ENCODE peak calls at places on chromosomes 16 and 17, in ten cellular contexts. H is fibroblast of the conjunctiva; W is T47D; G is stimulated activated CD8-positive, alpha-beta memory T cell treated with anti-CD3 and anti-CD28 coated beads, Interleukin-15, amount 100 ng/mL, for 48 hours; N is HCEC 1CT; Z is NCI-H1930; F is HEK293T; M is iPS-NIHi11; T is HFF-Myc; R is GDM1. B is an unnamed sample.

GRCh38 chr16:27515874-27516353 is 33.8 kb downstream of the GTF3C1 start:
- DNase-seq in H (no peak), W (peak), G (no peak), N (peak), Z (no peak), F (peak), M (peak), T (no peak), R (no peak), B (no peak)

GRCh38 chr17:19748807-19749193 is 702 bp upstream of the ALDH3A1 start:
- DNase-seq in H (no peak), W (no peak), G (no peak), N (no peak), Z (no peak), F (no peak), M (no peak), T (no peak), R (no peak), B (no peak)

GRCh38 chr17:36728030-36728991 is 126.9 kb downstream of the MRM1 start:
- DNase-seq in H (no peak), W (no peak), G (peak), N (no peak), Z (no peak), F (no peak), M (no peak), T (no peak), R (no peak), B (no peak)

GRCh38 chr16:12187939-12188673 is 211.6 kb downstream of the SNX29 start:
- DNase-seq in H (no peak), W (no peak), G (no peak), N (no peak), Z (no peak), F (no peak), M (no peak), T (no peak), R (no peak), B (no peak)

GRCh38 chr16:55233464-55233863 is 90.5 kb upstream of the IRX6 start:
- DNase-seq in H (no peak), W (no peak), G (no peak), N (no peak), Z (no peak), F (no peak), M (no peak), T (no peak), R (no peak), B (no peak)

GRCh38 chr17:64982139-64982802 is 63.0 kb upstream of the LRRC37A3 start:
- DNase-seq in H (no peak), W (no peak), G (no peak), N (peak), Z (no peak), F (no peak), M (no peak), T (no peak), R (no peak), B (no peak)

GRCh38 chr16:74064120-74064735 is 232.4 kb upstream of the PSMD7 start:
- DNase-seq in H (no peak), W (no peak), G (no peak), N (no peak), Z (no peak), F (no peak), M (no peak), T (no peak), R (no peak), B (no peak)

GRCh38 chr17:42194133-42194899 is at the start of gene GHDC:
- DNase-seq in H (peak), W (peak), G (peak), N (peak), Z (peak), F (peak), M (peak), T (peak), R (peak), B (no peak)

GRCh38 chr16:81578636-81579413 is 134.2 kb downstream of the CMIP start:
- DNase-seq in H (no peak), W (no peak), G (no peak), N (no peak), Z (no peak), F (no peak), M (no peak), T (no peak), R (no peak), B (no peak)

GRCh38 chr16:4702466-4702808 is 9.1 kb downstream of the NUDT16L1 start:
- DNase-seq in H (no peak), W (no peak), G (no peak), N (no peak), Z (no peak), F (no peak), M (no peak), T (no peak), R (no peak), B (no peak)

GRCh38 chr17:31415004-31415454 is 23.6 kb downstream of the RAB11FIP4 start:
- DNase-seq in H (no peak), W (no peak), G (no peak), N (no peak), Z (no peak), F (no peak), M (no peak), T (no peak), R (no peak), B (no peak)

GRCh38 chr16:66972983-66973382 is 11.9 kb downstream of the CES3 start:
- DNase-seq in H (no peak), W (no peak), G (no peak), N (no peak), Z (no peak), F (no peak), M (peak), T (no peak), R (no peak), B (no peak)